ENCODE peak calls at places on chromosome X, in five cellular contexts. D, Q, J, P and S are unnamed samples.

GRCh38 chrX:153882086-153882498 is 3.9 kb downstream of the L1CAM start:
- DNase-seq in D (no peak), Q (peak; percentile 84), J (no peak), P (no peak), S (no peak)

GRCh38 chrX:39577976-39578962 is 519.5 kb downstream of the BCOR start:
- DNase-seq in D (no peak), Q (no peak), J (no peak), P (no peak), S (no peak)

GRCh38 chrX:38117485-38117884 is 103.2 kb downstream of the SRPX start:
- DNase-seq in D (no peak), Q (no peak), J (no peak), P (no peak), S (peak; percentile 1)

GRCh38 chrX:68498508-68499379 is at the start of gene YIPF6:
- DNase-seq in D (peak; percentile 74), Q (peak; percentile 55), J (peak; percentile 66), P (peak; percentile 85), S (peak; percentile 71)

GRCh38 chrX:42098897-42099296 is 175.5 kb upstream of the CASK start:
- DNase-seq in D (no peak), Q (no peak), J (no peak), P (no peak), S (no peak)

GRCh38 chrX:35351795-35352483 is 409.3 kb downstream of the FAM47B start:
- DNase-seq in D (no peak), Q (no peak), J (no peak), P (no peak), S (no peak)

GRCh38 chrX:123590842-123591491 is 141.9 kb downstream of the THOC2 start:
- DNase-seq in D (no peak), Q (peak; percentile 0), J (no peak), P (peak; percentile 11), S (peak; percentile 27)

GRCh38 chrX:48761674-48762471 is at the start of gene GLOD5:
- DNase-seq in D (peak; percentile 46), Q (peak; percentile 45), J (peak; percentile 60), P (peak; percentile 39), S (no peak)

GRCh38 chrX:10447577-10448214 is 172.7 kb downstream of the MID1 start:
- DNase-seq in D (no peak), Q (no peak), J (no peak), P (peak; percentile 17), S (no peak)

GRCh38 chrX:13396887-13397286 is 77.0 kb upstream of the ATXN3L start:
- DNase-seq in D (no peak), Q (no peak), J (no peak), P (peak; percentile 39), S (peak; percentile 73)

GRCh38 chrX:149871940-149872339 is 9.0 kb upstream of the MAGEA8 start:
- DNase-seq in D (peak; percentile 53), Q (peak; percentile 10), J (peak; percentile 58), P (peak; percentile 9), S (peak; percentile 1)

GRCh38 chrX:20265726-20266681 is 705 bp downstream of the RPS6KA3 start:
- DNase-seq in D (peak; percentile 15), Q (no peak), J (peak; percentile 45), P (peak; percentile 24), S (peak; percentile 3)

GRCh38 chrX:86714441-86714840 is 566.2 kb downstream of the DACH2 start:
- DNase-seq in D (no peak), Q (no peak), J (no peak), P (no peak), S (no peak)

GRCh38 chrX:40012800-40013682 is 84.7 kb downstream of the BCOR start:
- DNase-seq in D (peak; percentile 70), Q (peak; percentile 67), J (peak; percentile 54), P (peak; percentile 62), S (peak; percentile 68)

GRCh38 chrX:42096262-42096939 is 173.0 kb upstream of the CASK start:
- DNase-seq in D (no peak), Q (peak; percentile 5), J (no peak), P (peak; percentile 77), S (peak; percentile 51)

GRCh38 chrX:38225093-38225492 is 4.4 kb upstream of the SRPX start:
- DNase-seq in D (no peak), Q (no peak), J (no peak), P (peak; percentile 15), S (no peak)

GRCh38 chrX:1435241-1435900 is 17.3 kb downstream of the ASMTL start:
- DNase-seq in D (no peak), Q (no peak), J (no peak), P (no peak), S (no peak)

GRCh38 chrX:36856849-36857248 is 151.3 kb upstream of the FAM47C start:
- DNase-seq in D (no peak), Q (no peak), J (no peak), P (peak; percentile 4), S (no peak)

GRCh38 chrX:45422216-45422925 is 221.7 kb upstream of the DIPK2B start:
- DNase-seq in D (no peak), Q (no peak), J (no peak), P (no peak), S (no peak)

GRCh38 chrX:103910371-103910770 is 52.1 kb upstream of the TMSB15B start:
- DNase-seq in D (no peak), Q (no peak), J (no peak), P (no peak), S (no peak)

GRCh38 chrX:140057001-140057411 is 91.7 kb upstream of the CXorf66 start:
- DNase-seq in D (peak; percentile 71), Q (peak; percentile 51), J (peak; percentile 83), P (peak; percentile 76), S (peak; percentile 28)

GRCh38 chrX:57417827-57418226 is 131.3 kb downstream of the FAAH2 start:
- DNase-seq in D (no peak), Q (no peak), J (no peak), P (no peak), S (peak; percentile 15)

GRCh38 chrX:55342533-55343501 is 78.1 kb upstream of the PAGE3 start:
- DNase-seq in D (peak; percentile 41), Q (peak; percentile 3), J (peak; percentile 39), P (peak; percentile 40), S (peak; percentile 41)

GRCh38 chrX:70172226-70172625 is 5.1 kb upstream of the DGAT2L6 start:
- DNase-seq in D (no peak), Q (no peak), J (no peak), P (no peak), S (no peak)

GRCh38 chrX:40011483-40012038 is 86.2 kb downstream of the BCOR start:
- DNase-seq in D (no peak), Q (no peak), J (no peak), P (no peak), S (no peak)

DNA sequence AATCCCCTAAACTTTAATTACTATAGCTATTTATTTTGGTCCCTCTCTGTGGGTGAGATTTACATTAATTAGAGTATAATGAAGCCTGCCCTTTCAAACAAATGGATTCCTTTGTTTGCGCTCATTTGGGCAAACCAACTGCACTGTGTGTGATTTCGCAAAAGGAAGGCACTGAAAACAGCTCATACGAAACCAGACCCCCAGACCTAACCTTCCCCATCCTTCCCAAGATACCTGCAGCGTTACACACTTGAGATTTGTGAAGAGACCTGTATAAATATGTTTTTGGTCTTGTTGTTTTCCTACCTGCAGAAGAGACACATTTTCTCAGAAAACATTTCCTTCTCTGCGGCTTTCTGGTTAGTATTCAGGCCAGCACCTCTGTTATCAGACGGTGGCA is 47.5 kb downstream of the CBLL2 start:
- DNase-seq in D (no peak), Q (no peak), J (no peak), P (no peak), S (no peak)
- H3K4me3 ChIP-seq in D (no peak overlapping the region), Q (no peak overlapping the region), J (no peak overlapping the region), P (no peak overlapping the region), S (no peak overlapping the region)

GRCh38 chrX:24014388-24015018 is 12.5 kb downstream of the KLHL15 start:
- DNase-seq in D (no peak), Q (no peak), J (no peak), P (no peak), S (no peak)
- TF ChIP-seq JUN in D (no peak), Q (no peak), J (no peak), P (no peak), S (no peak)

GRCh38 chrX:136865270-136866168 is 15.0 kb downstream of the RBMX start:
- DNase-seq in D (no peak), Q (no peak), J (no peak), P (no peak), S (no peak)

GRCh38 chrX:136867096-136867491 is 13.4 kb downstream of the RBMX start:
- DNase-seq in D (no peak), Q (no peak), J (no peak), P (no peak), S (no peak)

GRCh38 chrX:136868283-136869055 is 12.1 kb downstream of the RBMX start:
- DNase-seq in D (no peak), Q (no peak), J (no peak), P (no peak), S (no peak)

GRCh38 chrX:136866337-136867095 is 14.0 kb downstream of the RBMX start:
- DNase-seq in D (no peak), Q (peak; percentile 14), J (no peak), P (peak; percentile 12), S (no peak)

DNA sequence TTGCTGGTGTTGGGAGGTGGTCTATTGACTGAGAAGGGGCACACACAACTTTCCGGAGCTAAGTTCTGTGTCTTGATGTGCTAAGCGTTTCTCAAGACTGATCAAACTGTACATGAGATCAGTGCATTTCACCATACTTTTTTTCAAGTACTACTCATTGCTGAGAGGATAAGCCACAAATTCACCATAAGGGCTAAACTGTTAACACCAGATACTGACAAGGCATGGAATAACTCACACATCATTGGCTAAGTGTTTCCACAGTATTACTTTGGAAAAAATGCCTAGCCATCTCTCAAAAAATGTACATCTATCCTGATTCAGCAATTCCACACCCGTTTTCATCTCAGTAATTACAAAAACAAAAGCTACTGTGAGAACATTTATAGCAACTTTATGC is 13.0 kb downstream of the RBMX start:
- DNase-seq in D (no peak), Q (no peak), J (no peak), P (no peak), S (no peak)
- H3K4me3 ChIP-seq in D (no peak overlapping the region), Q (no peak overlapping the region), J (no peak overlapping the region), P (no peak overlapping the region), S (no peak overlapping the region)

GRCh38 chrX:14420876-14421275 is 108.5 kb upstream of the GLRA2 start:
- DNase-seq in D (no peak), Q (no peak), J (no peak), P (no peak), S (no peak)
- TF ChIP-seq JUN in D (no peak), Q (no peak), J (no peak), P (no peak), S (no peak)

DNA sequence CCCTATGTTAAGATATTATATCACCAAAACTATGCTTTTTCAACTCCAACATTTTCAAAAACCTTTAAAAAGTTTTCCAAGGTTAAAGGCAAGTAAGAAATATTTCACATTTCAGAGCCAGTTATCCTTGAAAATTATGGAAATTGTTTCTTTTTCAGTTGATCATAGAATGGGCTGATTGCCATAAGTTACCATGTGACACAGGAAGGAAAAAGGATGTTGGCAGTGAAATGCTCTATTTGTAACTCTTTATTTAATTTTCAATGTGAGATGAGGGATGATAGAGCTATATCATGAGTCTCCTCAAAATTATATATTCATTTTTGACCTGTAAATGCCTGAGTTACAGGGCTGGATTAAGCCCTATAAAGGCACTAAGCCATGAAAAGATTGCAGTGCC is 93.0 kb upstream of the PLS3 start:
- DNase-seq in D (no peak), Q (no peak), J (no peak), P (no peak), S (peak; percentile 45)
- H3K4me3 ChIP-seq in D (no peak overlapping the region), Q (no peak overlapping the region), J (no peak overlapping the region), P (no peak overlapping the region), S (no peak overlapping the region)